ENCODE peak calls at places on chromosomes 12 and 14, in seven cellular contexts. G is CD4-positive, alpha-beta memory T cell; R is uterus; C is IMR-90; P is CD4-positive, alpha-beta T cell; I is thyroid gland; J is heart left ventricle. M is an unnamed sample.

GRCh38 chr12:84757978-84758377 is 154.6 kb downstream of the SLC6A15 start:
- DNase-seq in R (no peak), C (peak; percentile 50), I (no peak), G (no peak), J (no peak), P (no peak), M (no peak)

GRCh38 chr12:121162384-121162783 is 29.7 kb downstream of the P2RX7 start:
- DNase-seq in I (no peak), C (no peak), R (no peak), P (no peak), J (no peak), G (no peak), M (no peak)

GRCh38 chr12:110819150-110819549 is 27.6 kb upstream of the CCDC63 start:
- DNase-seq in P (no peak), J (no peak), I (no peak), G (no peak), R (no peak), C (no peak), M (no peak)

GRCh38 chr14:69038449-69039286 is 59.6 kb upstream of the ACTN1 start:
- DNase-seq in I (no peak), P (no peak), C (peak; percentile 88), J (no peak), G (no peak), R (peak; percentile 73), M (no peak)

GRCh38 chr12:132557969-132558856 is 52.2 kb downstream of the LRCOL1 start:
- DNase-seq in R (no peak), G (no peak), I (no peak), C (no peak), P (no peak), J (no peak), M (no peak)

GRCh38 chr12:6752181-6752930 is 585 bp downstream of the MLF2 start:
- DNase-seq in C (peak; percentile 62), R (peak; percentile 65), G (no peak), P (no peak), I (peak; percentile 60), J (peak; percentile 62), M (peak; percentile 47)

GRCh38 chr14:99395904-99396530 is 84.6 kb downstream of the SETD3 start:
- DNase-seq in C (peak; percentile 54), G (peak; percentile 38), I (peak; percentile 57), J (no peak), R (no peak), P (no peak), M (no peak)

GRCh38 chr12:10186299-10186698 is 7.5 kb downstream of the TMEM52B start:
- DNase-seq in R (no peak), C (no peak), I (no peak), P (no peak), G (no peak), J (peak; percentile 35), M (peak; percentile 35)

GRCh38 chr12:125340791-125341190 is 275.6 kb downstream of the AACS start:
- DNase-seq in C (peak; percentile 52), G (no peak), J (peak; percentile 18), I (peak; percentile 4), R (no peak), P (no peak), M (no peak)

GRCh38 chr14:56585461-56586084 is 6.0 kb downstream of the TMEM260 start:
- DNase-seq in J (no peak), P (no peak), G (no peak), R (no peak), C (no peak), I (no peak), M (no peak)

GRCh38 chr12:16612647-16613046 is 6.7 kb upstream of the LMO3 start:
- DNase-seq in J (no peak), G (no peak), P (no peak), C (peak; percentile 20), R (no peak), I (no peak), M (no peak)

GRCh38 chr14:70358631-70359030 is 852 bp downstream of the COX16 start:
- DNase-seq in G (no peak), R (no peak), P (no peak), I (no peak), C (peak; percentile 12), J (no peak), M (no peak)

GRCh38 chr14:34018564-34019244 is 67.8 kb upstream of the EGLN3 start:
- DNase-seq in I (no peak), C (no peak), J (peak; percentile 26), G (peak; percentile 38), P (no peak), R (peak; percentile 45), M (no peak)

GRCh38 chr14:79376557-79376956 is 834.7 kb downstream of the DIO2 start:
- DNase-seq in C (no peak), I (no peak), G (no peak), J (no peak), R (no peak), P (no peak), M (no peak)

GRCh38 chr14:58362798-58363412 is 32.8 kb upstream of the TOMM20L start:
- DNase-seq in P (no peak), R (no peak), I (no peak), G (peak; percentile 30), J (no peak), C (peak; percentile 17), M (no peak)

GRCh38 chr14:32078794-32079663 is 1.9 kb downstream of the ARHGAP5 start:
- DNase-seq in R (no peak), I (no peak), J (no peak), C (peak; percentile 31), P (no peak), G (peak; percentile 4), M (no peak)

GRCh38 chr12:89357297-89357730 is 5.0 kb upstream of the DUSP6 start:
- DNase-seq in J (no peak), G (no peak), I (no peak), C (no peak), P (no peak), R (no peak), M (no peak)

GRCh38 chr12:94973202-94973601 is 30.3 kb downstream of the NDUFA12 start:
- DNase-seq in J (no peak), P (no peak), G (no peak), R (no peak), C (peak; percentile 94), I (no peak), M (no peak)

GRCh38 chr14:50736932-50737419 is 68.9 kb upstream of the SAV1 start:
- DNase-seq in R (no peak), J (no peak), P (no peak), C (no peak), I (peak; percentile 62), G (no peak), M (no peak)

DNA sequence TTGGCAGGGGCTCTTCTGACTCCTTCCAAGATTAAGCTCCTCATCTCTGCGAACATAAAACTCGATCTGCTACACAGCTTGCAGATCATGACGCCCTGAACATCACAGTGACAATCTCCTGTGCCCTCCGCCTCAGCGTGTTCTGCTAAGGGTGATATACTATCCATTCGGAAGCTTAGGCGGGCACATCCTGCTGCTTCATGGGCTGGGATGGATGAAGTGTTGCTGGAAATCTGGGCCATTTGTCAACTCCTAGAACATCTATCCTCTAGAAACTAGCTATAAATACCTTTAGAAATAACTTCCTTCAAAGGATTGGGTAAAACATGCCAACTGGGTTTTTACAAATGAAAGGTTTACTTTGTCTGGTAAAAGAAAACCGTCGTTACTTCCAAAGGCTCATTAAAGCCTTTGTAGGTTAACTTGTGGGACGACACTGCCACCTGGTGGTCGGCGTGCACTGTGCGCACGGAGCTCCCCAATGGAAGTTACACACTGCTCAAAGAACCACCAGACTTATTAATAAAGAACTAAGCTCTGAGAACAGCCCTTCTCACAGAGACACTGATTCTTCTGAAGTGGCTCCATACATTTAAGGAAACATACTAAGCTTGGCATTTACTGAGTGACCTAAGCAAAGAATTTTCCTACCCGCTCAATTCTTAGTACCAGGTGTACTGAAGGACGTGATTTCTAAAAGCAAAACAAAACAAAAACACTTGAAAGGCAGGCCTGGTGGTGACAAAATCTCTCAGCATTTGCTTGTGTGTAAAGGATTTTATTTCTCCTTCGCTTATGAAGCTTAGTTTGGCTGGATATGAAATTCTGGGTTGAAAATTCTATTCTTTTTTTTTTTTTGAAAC is 21.5 kb upstream of the CACNA2D4 start:
- DNase-seq in J (peak; percentile 81), G (peak; percentile 81), R (peak; percentile 89), I (peak; percentile 85), C (peak; percentile 78), P (peak; percentile 91), M (peak; percentile 89)
- H3K27ac ChIP-seq in J (no peak overlapping the region), G (no peak overlapping the region), R (peak overlapping the region; percentile 75), I (no peak overlapping the region), C (no peak overlapping the region), P (no peak overlapping the region), M (no peak overlapping the region)

DNA sequence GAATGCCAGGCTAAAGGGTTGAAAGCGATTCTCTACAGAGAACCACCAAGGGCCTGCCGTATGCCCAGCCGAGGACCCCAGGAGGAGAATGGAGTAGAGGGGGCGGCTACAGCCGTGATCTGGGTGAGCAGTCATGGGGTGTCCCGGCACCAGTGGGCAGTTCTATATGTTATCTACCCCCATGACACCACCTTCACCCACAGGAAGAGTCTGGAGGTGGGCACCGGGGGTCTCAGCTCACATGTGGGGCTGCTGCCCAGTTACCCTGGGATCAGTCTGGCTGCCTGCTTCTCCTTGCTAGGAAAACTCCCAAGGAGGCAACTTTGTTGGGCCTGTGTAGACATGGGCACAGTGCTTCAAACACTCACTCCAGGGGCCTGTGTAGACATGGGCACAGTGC is 99.4 kb downstream of the LGMN start:
- DNase-seq in P (no peak), C (no peak), R (no peak), J (no peak), G (no peak), I (no peak), M (no peak)
- H3K27ac ChIP-seq in P (peak overlapping the region; percentile 90), C (peak overlapping the region; percentile 100), R (peak overlapping the region; percentile 100), J (peak overlapping the region; percentile 91), G (peak overlapping the region; percentile 84), I (no peak overlapping the region), M (no peak overlapping the region)

DNA sequence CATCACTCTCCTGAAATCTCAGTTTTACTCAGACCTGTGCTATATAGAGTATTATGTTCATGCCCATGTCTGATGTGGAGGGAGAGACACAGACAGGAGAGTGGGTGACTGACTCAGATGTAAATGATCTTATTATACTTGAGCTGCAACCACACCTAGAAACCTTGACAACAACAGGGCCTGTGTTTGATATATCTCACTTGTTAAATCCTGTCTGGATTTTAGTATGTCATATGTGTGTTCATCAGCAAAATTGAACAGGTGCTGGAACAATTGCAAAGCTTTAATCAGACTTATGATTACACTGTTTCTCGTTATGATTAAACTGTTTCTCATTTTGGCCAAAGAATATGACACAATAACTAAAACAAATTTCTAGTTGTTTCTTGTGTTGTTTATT is 37.7 kb downstream of the DIP2B start:
- DNase-seq in J (no peak), C (peak; percentile 53), I (no peak), G (peak; percentile 14), R (no peak), P (no peak), M (no peak)
- H3K27ac ChIP-seq in J (no peak overlapping the region), C (no peak overlapping the region), I (no peak overlapping the region), G (no peak overlapping the region), R (no peak overlapping the region), P (no peak overlapping the region), M (no peak overlapping the region)

DNA sequence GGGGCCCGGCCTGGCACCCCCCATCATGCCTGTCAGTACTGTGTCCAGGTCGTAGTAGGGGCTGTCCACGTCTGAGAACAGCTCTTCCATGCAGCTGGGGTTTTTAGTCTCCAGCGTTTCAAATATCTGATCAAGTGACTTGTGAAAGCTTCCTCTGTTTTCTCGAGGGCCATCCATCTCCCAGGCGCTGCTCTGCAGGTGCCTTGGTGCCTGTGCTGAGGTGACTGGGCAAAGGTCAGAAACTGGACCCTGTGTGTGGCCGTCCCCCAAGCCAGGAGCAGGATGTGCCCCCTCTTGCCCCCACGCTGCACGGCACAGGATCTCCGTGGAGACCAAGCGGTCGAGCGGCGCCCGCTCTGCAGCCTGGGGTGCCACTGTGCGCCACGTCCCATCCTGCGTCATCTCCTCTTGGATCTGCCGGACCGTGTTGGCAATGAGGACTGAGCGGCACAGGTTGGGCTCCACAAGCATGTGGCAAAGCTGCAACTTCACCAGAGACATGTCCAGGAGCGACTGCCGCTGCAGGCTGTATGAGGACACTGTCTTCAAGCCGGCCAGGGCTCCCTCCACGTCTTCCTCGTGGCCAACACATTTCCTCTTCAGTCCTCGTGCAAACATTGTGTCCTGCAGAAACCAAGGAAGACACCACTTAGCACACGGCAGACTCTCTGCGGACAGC is 9.4 kb downstream of the CDCA4 start:
- DNase-seq in I (no peak), P (no peak), C (no peak), R (no peak), G (no peak), J (no peak), M (no peak)
- H3K27ac ChIP-seq in I (no peak overlapping the region), P (no peak overlapping the region), C (no peak overlapping the region), R (no peak overlapping the region), G (no peak overlapping the region), J (no peak overlapping the region), M (no peak overlapping the region)

M was measured in lung.